ENCODE peak calls at places on chromosomes 2 and 18, in ten cellular contexts. F is psoas muscle; S is A549; L is tibial nerve; I is BE2C; A is Caco-2; H is heart left ventricle; C is CD8-positive, alpha-beta T cell; X is lower lobe of right lung; P is endodermal cell. E is an unnamed sample. For H3K4me1, the result is how much of the 10 kb centered on the place peaks cover.

GRCh38 chr2:121478996-121479735 is 51.5 kb upstream of the RNU4ATAC start:
- DNase-seq in F (no peak), S (no peak), L (no peak), I (no peak), A (no peak), H (no peak), C (no peak), X (no peak), P (no peak), E (no peak)

GRCh38 chr2:106758885-106759559 is 126.9 kb downstream of the ST6GAL2 start:
- DNase-seq in F (no peak), S (no peak), L (no peak), I (no peak), A (no peak), H (no peak), C (no peak), X (no peak), P (no peak), E (no peak)

GRCh38 chr2:237912271-237913192 is 53.1 kb downstream of the RAMP1 start:
- DNase-seq in F (no peak), S (no peak), L (no peak), I (no peak), A (no peak), H (no peak), C (no peak), X (no peak), P (no peak), E (no peak)

GRCh38 chr18:65363911-65364632 is 386.7 kb upstream of the CDH7 start:
- DNase-seq in F (no peak), S (no peak), L (no peak), I (no peak), A (no peak), H (no peak), C (no peak), X (no peak), P (no peak), E (no peak)

GRCh38 chr18:32714571-32715148 is 58.2 kb downstream of the KLHL14 start:
- DNase-seq in F (no peak), S (peak), L (peak), I (peak), A (no peak), H (no peak), C (no peak), X (no peak), P (peak), E (peak)

GRCh38 chr2:74393525-74393924 is 13.4 kb upstream of the DCTN1 start:
- DNase-seq in F (no peak), S (no peak), L (no peak), I (no peak), A (no peak), H (no peak), C (no peak), X (no peak), P (no peak), E (no peak)

GRCh38 chr2:162257416-162257815 is 14.2 kb upstream of the FAP start:
- DNase-seq in F (no peak), S (no peak), L (no peak), I (no peak), A (no peak), H (no peak), C (no peak), X (no peak), P (no peak), E (no peak)

GRCh38 chr2:161766334-161766733 is 142.1 kb downstream of the SLC4A10 start:
- DNase-seq in F (no peak), S (no peak), L (no peak), I (no peak), A (no peak), H (no peak), C (no peak), X (no peak), P (no peak), E (no peak)

GRCh38 chr2:44952806-44953685 is 11.5 kb downstream of the SIX3 start:
- DNase-seq in F (no peak), S (no peak), L (no peak), I (no peak), A (no peak), H (no peak), C (no peak), X (no peak), P (peak), E (no peak)

GRCh38 chr2:53884883-53885282 is 25.1 kb upstream of the GPR75 start:
- DNase-seq in F (no peak), S (no peak), L (no peak), I (no peak), A (no peak), H (no peak), C (no peak), X (no peak), P (no peak), E (no peak)

GRCh38 chr2:162085090-162085891 is 11.3 kb upstream of the DPP4 start:
- DNase-seq in F (no peak), S (no peak), L (no peak), I (no peak), A (no peak), H (no peak), C (no peak), X (no peak), P (no peak), E (no peak)

GRCh38 chr18:41162191-41162590 is 792.8 kb upstream of the PIK3C3 start:
- DNase-seq in F (no peak), S (no peak), L (no peak), I (no peak), A (no peak), H (no peak), C (no peak), X (no peak), P (no peak), E (no peak)

GRCh38 chr2:160418853-160419252 is 74.8 kb downstream of the RBMS1 start:
- DNase-seq in F (no peak), S (no peak), L (no peak), I (no peak), A (no peak), H (no peak), C (no peak), X (no peak), P (no peak), E (no peak)

GRCh38 chr2:165349181-165349580 is 110.0 kb downstream of the SCN2A start:
- DNase-seq in F (no peak), S (no peak), L (no peak), I (no peak), A (no peak), H (no peak), C (no peak), X (no peak), P (no peak), E (no peak)

GRCh38 chr2:145194671-145195070 is 674.8 kb upstream of the ZEB2 start:
- DNase-seq in F (no peak), S (no peak), L (no peak), I (no peak), A (no peak), H (no peak), C (no peak), X (no peak), P (no peak), E (peak)

GRCh38 chr2:136214284-136214683 is 96.3 kb upstream of the CXCR4 start:
- DNase-seq in F (no peak), S (no peak), L (no peak), I (no peak), A (no peak), H (no peak), C (no peak), X (no peak), P (no peak), E (no peak)

DNA sequence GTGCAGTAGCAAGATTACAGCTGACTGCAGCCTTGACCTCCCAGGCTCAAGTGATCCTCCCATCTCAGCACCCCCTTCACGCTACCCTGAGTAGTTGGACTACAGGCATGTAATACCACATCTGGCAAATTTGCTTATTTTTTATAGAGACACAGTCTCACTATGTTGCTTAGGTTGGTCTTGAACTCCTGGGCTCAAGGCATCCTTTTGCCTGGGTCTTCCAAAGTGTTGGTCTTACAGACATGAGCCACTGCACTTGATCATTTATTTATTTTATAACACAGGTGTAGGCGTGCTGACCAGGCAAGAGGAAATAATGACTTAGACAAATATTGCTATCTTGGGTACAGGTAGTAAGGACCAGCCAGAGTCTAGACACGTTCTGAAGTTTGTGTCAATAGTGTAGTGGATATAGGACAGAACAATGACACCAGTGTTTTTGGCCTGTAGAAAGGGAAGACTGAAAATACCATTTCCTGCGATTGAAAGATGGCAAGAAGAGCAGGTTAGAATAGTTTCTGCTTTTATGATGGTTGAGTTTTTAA is 71.0 kb upstream of the THUMPD2 start:
- DNase-seq in F (no peak), S (no peak), L (no peak), I (no peak), A (no peak), H (no peak), C (no peak), X (no peak), P (no peak), E (no peak)
- H3K4me1 ChIP-seq in F (under half), S (under half), L (under half), I (under half), A (under half), H (under half), C (under half), X (under half), P (under half), E (under half)

GRCh38 chr2:208820289-208820688 is 413.7 kb downstream of the PTH2R start:
- DNase-seq in F (no peak), S (no peak), L (no peak), I (no peak), A (no peak), H (no peak), C (no peak), X (no peak), P (no peak), E (peak)
- TF ChIP-seq CTCF in F (no peak), S (peak), L (no peak), I (peak), A (peak), H (no peak), C (no peak), X (no peak), P (peak), E (no peak)

DNA sequence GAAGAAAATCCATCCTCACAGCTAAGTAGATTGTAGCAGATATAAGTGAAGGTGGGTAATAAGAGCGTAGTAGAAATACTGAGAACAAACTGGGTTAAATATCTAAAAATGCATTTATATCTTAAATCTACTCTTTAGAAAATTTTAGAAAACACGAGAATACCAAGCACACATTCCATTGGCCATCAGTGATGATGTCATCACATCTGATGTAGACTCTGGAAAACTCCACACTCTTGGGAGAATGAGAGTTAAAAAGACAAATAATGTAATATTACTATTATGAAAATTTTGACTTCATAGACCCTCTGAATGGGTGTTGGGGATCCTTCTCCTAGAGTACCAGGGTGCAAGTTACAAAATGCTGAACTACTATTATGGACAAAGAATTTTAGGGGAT is 3.7 kb downstream of the RIOK3 start:
- DNase-seq in F (no peak), S (no peak), L (no peak), I (no peak), A (no peak), H (no peak), C (no peak), X (no peak), P (no peak), E (no peak)
- H3K4me1 ChIP-seq in F (half or more), S (under half), L (half or more), I (under half), A (under half), H (half or more), C (half or more), X (half or more), P (under half), E (under half)

GRCh38 chr2:217916504-217917254 is 86.1 kb downstream of the TNS1 start:
- DNase-seq in F (peak), S (no peak), L (no peak), I (no peak), A (no peak), H (peak), C (no peak), X (peak), P (no peak), E (no peak)

GRCh38 chr2:217919204-217919603 is 83.6 kb downstream of the TNS1 start:
- DNase-seq in F (peak), S (no peak), L (no peak), I (no peak), A (no peak), H (peak), C (no peak), X (peak), P (no peak), E (no peak)

GRCh38 chr2:217920879-217921603 is 81.8 kb downstream of the TNS1 start:
- DNase-seq in F (peak), S (no peak), L (no peak), I (peak), A (no peak), H (peak), C (no peak), X (no peak), P (peak), E (peak)

GRCh38 chr2:217919781-217920351 is 82.9 kb downstream of the TNS1 start:
- DNase-seq in F (peak), S (no peak), L (no peak), I (no peak), A (no peak), H (peak), C (no peak), X (peak), P (peak), E (peak)

GRCh38 chr2:217918220-217919024 is 84.4 kb downstream of the TNS1 start:
- DNase-seq in F (peak), S (peak), L (no peak), I (peak), A (no peak), H (peak), C (no peak), X (no peak), P (peak), E (no peak)
- TF ChIP-seq CTCF in F (peak), S (no peak), L (peak), I (peak), A (peak), H (peak), C (no peak), X (no peak), P (peak), E (no peak)

DNA sequence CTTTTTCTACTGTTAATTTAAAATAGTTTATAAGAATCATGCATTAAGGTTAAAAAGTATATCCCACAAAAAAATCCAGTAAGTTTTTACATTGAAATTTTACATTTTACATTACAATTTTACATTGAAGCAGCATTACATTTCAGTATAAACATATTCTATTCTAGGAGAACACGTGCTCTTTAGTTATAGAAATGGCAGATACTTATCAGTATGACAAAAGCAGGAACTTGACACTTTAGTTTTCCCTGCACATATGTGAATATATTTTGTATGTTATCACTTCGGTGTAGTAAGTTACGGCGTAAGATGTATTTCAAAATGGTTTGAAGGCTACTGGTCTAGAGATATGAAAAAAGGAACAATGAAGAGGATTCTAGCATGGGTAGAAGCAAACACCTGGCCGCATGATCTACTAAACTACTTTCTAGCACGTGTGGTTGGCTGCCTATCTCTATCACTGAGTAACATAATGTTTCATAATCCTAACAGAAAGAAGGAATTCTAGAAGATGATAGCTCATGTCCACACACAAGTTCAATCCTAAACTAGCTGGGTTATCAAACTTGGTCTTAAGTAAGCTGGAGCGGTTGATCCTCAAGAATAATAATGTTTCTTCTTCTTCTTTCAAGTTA is 5.4 kb downstream of the IMMT start:
- DNase-seq in F (no peak), S (no peak), L (no peak), I (no peak), A (no peak), H (no peak), C (no peak), X (no peak), P (no peak), E (no peak)
- H3K4me1 ChIP-seq in F (half or more), S (under half), L (half or more), I (under half), A (under half), H (half or more), C (half or more), X (half or more), P (under half), E (under half)

DNA sequence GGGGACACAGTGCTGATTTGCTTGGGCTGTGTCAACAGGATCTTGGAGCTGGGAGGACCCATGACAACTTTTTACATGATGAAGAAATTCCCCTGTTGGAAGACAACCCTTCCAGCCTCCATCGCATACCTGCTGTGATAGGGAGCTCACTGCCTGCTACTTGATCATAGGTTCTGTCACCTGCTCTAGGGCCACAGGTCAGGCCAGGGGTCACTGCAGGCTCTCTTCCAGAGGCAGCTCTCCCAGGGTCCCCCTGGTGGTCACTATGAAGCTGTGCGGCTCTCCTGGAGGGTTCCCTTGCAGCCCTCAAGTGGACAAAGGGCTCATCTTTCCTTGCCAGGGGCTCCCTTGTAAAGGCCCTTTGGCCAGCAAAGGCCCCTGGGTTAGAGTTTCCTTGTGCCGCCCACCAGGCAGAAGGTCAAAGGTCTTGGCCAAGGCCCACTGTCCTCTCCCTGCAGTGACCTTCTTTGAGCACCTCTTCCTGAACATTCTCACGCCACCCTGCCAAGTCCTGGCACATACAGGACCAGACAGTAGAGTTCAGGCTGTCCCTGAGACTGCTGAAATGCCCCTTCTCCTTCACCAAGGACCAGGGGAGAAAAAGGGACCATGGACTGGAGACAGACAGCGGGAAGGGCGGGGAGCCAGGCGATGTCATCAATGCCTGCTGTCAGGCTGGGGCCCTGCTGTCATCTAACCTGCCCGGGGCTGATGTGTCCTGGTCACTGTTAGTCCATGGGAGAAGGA is 345.1 kb downstream of the DYSF start:
- DNase-seq in F (no peak), S (peak), L (no peak), I (no peak), A (peak), H (no peak), C (no peak), X (no peak), P (peak), E (peak)
- TF ChIP-seq CTCF in F (peak), S (peak), L (peak), I (peak), A (peak), H (peak), C (no peak), X (peak), P (peak), E (peak)

E was measured in cardiac muscle cell.